ENCODE peak calls at places on chromosome 20, in seven cellular contexts. P is heart right ventricle; Z is Karpas-422; J is H1; A is cardiac muscle cell; M is foreskin keratinocyte; B is effector memory CD4-positive, alpha-beta T cell. X is an unnamed sample. For H3K4me1, the result is how much of the 10 kb centered on the place peaks cover.

GRCh38 chr20:20435453-20435852 is 67.5 kb downstream of the INSM1 start:
- DNase-seq in P (no peak), Z (peak), J (no peak), A (no peak), M (no peak), B (no peak), X (no peak)

GRCh38 chr20:45450097-45450818 is 19.3 kb upstream of the WFDC2 start:
- DNase-seq in P (no peak), Z (peak), J (no peak), A (peak), M (peak), B (no peak), X (peak)

GRCh38 chr20:36394340-36394965 is 88.3 kb downstream of the DLGAP4 start:
- DNase-seq in P (no peak), Z (no peak), J (no peak), A (no peak), M (peak), B (no peak), X (no peak)

GRCh38 chr20:16100767-16101166 is 472.5 kb downstream of the KIF16B start:
- DNase-seq in P (no peak), Z (no peak), J (no peak), A (no peak), M (no peak), B (no peak), X (no peak)

GRCh38 chr20:45229264-45230056 is 8.3 kb downstream of the SEMG2 start:
- DNase-seq in P (peak), Z (peak), J (peak), A (peak), M (peak), B (peak), X (peak)

GRCh38 chr20:44762466-44763140 is 16.9 kb downstream of the KCNK15 start:
- DNase-seq in P (no peak), Z (no peak), J (no peak), A (no peak), M (no peak), B (no peak), X (no peak)

GRCh38 chr20:33287884-33288283 is 4.9 kb downstream of the BPIFB1 start:
- DNase-seq in P (no peak), Z (no peak), J (no peak), A (no peak), M (no peak), B (no peak), X (no peak)

GRCh38 chr20:3749689-3750639 is 17.5 kb downstream of the HSPA12B start:
- DNase-seq in P (peak), Z (peak), J (peak), A (no peak), M (no peak), B (no peak), X (peak)

GRCh38 chr20:46562373-46563169 is 12.1 kb upstream of the OCSTAMP start:
- DNase-seq in P (peak), Z (peak), J (peak), A (peak), M (peak), B (peak), X (peak)

GRCh38 chr20:32753731-32754130 is 8.5 kb upstream of the DNMT3B start:
- DNase-seq in P (no peak), Z (no peak), J (no peak), A (no peak), M (no peak), B (no peak), X (no peak)

GRCh38 chr20:3250091-3250504 is 11.1 kb upstream of the SLC4A11 start:
- DNase-seq in P (no peak), Z (peak), J (no peak), A (no peak), M (no peak), B (no peak), X (no peak)

GRCh38 chr20:58888521-58889333 is 36.2 kb downstream of the GNAS start:
- DNase-seq in P (peak), Z (peak), J (no peak), A (peak), M (no peak), B (peak), X (peak)

GRCh38 chr20:3672864-3673550 is 8.8 kb downstream of the ADAM33 start:
- DNase-seq in P (no peak), Z (no peak), J (no peak), A (no peak), M (no peak), B (no peak), X (no peak)

GRCh38 chr20:46767127-46767761 is 57.8 kb downstream of the SLC2A10 start:
- DNase-seq in P (no peak), Z (peak), J (no peak), A (peak), M (peak), B (peak), X (peak)

GRCh38 chr20:54549523-54550326 is 74.3 kb downstream of the DOK5 start:
- DNase-seq in P (no peak), Z (no peak), J (no peak), A (peak), M (no peak), B (no peak), X (no peak)

DNA sequence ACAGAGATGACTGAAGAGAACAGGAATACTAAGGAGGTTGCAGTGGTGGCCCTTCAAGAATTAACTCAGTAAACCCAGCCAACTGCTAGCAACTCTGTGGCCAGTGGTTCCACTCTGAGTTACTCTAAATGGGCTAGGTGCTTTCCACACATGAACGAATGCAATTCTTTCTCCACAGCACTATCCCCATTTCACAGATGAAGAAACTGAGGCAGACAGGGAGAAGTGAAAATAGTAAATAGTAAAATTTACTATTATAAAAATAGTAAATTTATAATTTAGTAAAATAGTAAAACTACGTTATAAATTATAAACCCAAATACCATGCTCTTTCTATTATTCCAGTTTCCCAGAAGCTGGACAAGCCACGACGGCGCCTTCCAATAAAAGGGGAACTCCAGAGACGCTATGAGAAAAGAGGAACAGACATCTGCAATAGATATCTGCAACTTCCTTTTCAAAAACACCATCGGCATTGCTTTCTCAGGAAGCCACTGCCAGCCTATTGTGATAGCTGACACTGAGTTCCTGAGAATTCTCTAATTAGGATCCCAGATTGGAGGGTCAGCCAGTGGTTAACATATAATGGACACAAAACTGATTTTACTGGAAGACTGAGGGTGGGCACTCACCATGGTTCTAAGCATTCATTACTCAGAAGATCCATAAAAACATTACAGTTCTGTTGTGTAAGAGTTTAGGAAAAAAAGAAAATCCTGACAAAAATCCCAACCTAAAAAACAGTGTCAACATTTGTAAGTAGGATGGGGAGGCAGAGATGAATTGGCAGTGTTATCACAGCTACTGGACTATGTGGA is 16.2 kb downstream of the FKBP1A start:
- DNase-seq in P (no peak), Z (peak), J (no peak), A (no peak), M (no peak), B (no peak), X (no peak)
- H3K4me1 ChIP-seq in P (half or more), Z (half or more), J (under half), A (under half), M (half or more), B (under half), X (under half)

GRCh38 chr20:6007529-6008103 is 46.2 kb downstream of the LRRN4 start:
- DNase-seq in P (no peak), Z (no peak), J (no peak), A (no peak), M (no peak), B (no peak), X (no peak)
- H3K27ac ChIP-seq in P (peak), Z (peak), J (no peak), A (peak), M (peak), B (no peak), X (no peak)

GRCh38 chr20:841568-842546 is 8.3 kb downstream of the FAM110A start:
- DNase-seq in P (no peak), Z (no peak), J (no peak), A (no peak), M (no peak), B (no peak), X (no peak)
- H3K4me1 ChIP-seq in P (under half), Z (under half), J (under half), A (under half), M (under half), B (under half), X (under half)

GRCh38 chr20:50559856-50560623 is 49.9 kb downstream of the PTPN1 start:
- DNase-seq in P (no peak), Z (no peak), J (no peak), A (no peak), M (no peak), B (no peak), X (no peak)
- H3K27ac ChIP-seq in P (no peak), Z (no peak), J (no peak), A (no peak), M (peak), B (no peak), X (no peak)

GRCh38 chr20:10652185-10652584 is 21.6 kb downstream of the JAG1 start:
- DNase-seq in P (no peak), Z (no peak), J (no peak), A (no peak), M (no peak), B (no peak), X (no peak)
- H3K4me1 ChIP-seq in P (half or more), Z (under half), J (under half), A (half or more), M (under half), B (under half), X (under half)

DNA sequence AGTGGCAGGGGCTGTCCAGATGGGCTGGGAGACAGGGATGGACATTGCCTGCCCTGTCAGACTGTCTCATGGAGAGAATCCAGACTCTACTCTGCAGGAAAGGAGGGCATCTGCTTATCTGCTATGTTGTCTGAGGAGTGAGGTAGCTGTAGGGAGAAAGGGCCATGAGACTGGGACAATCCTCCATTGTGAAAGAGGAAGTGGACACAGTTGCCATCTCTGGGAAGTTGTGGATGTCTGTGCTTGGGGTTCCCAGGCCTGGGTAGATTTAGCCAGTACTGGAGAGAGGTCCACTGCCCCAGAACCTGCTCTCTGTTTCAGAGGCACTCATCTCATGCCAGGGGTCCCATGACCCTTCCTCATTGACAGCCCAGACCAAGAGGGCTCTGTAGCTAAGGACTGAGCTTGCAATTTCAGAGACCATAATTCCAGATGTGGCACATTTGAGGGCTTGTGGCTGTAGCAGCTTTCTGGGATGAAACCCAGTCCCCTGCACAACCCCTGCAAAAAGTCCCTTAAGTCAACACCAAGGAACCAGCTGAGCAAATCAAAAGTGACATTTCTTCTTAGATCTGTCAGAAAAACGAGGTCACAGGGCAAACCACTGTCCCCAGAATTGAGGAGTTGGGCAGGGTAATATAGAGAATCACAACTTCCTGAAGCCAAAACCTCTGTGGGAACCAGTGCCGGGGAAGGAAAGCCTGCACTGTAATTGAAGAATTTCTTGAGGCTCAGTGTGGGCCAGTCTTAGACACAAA is 4.1 kb upstream of the SIRPG start:
- DNase-seq in P (no peak), Z (no peak), J (no peak), A (no peak), M (no peak), B (no peak), X (no peak)
- H3K27ac ChIP-seq in P (no peak), Z (no peak), J (no peak), A (no peak), M (no peak), B (peak), X (no peak)

GRCh38 chr20:50510706-50511401 is 671 bp downstream of the PTPN1 start:
- DNase-seq in P (peak), Z (no peak), J (no peak), A (no peak), M (no peak), B (no peak), X (peak)
- H3K4me1 ChIP-seq in P (half or more), Z (under half), J (under half), A (under half), M (under half), B (under half), X (under half)

DNA sequence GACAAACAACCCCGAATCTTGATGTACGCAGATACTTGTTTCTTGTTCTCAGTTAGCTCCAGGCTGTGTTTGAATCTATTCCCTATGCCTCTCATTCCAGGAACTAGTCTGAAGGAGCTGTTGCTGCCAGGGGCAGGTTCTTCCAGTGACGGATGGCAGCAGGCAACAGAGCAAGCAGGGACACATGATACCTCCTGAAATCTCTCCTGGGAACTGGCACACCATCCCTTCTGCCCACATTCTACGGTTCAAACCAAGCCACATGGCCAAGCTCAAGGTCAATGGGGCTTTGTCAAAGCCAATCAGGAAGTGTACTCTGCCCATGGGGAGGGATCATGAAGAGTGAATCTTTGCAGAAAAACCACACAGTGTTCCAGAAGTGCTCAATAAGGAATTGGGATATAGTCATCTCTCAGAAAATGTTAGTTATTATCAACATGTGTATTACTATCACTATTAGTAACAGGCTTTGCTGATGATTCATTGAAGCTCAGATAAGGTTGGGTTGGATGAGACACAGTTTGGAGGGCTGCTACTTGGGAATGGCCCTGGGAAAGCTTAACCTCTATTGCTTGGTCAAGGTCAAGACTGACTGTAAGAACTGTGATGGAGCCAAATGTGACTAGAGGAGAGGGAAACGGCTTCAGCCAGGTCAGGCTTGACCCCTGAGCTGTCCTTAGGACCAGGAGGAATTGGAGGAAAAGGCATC is 454.9 kb downstream of the PTPRT start:
- DNase-seq in P (no peak), Z (no peak), J (no peak), A (no peak), M (no peak), B (no peak), X (peak)
- H3K27ac ChIP-seq in P (no peak), Z (no peak), J (no peak), A (no peak), M (no peak), B (no peak), X (no peak)